ENCODE peak calls at places on chromosomes 6 and 20, in eight cellular contexts. C is H1, G is lower leg skin, L is PC-9, M is psoas muscle, D is right lobe of liver, Q is fibroblast of mammary gland, Y is transverse colon. W is an unnamed sample.

GRCh38 chr20:5095454-5095853 is 24.3 kb downstream of the PCNA start:
- DNase-seq in M (no peak), C (no peak), G (no peak), L (no peak), Q (no peak), D (no peak), Y (no peak), W (no peak)

GRCh38 chr20:24747015-24747712 is 201.9 kb upstream of the CST7 start:
- DNase-seq in M (no peak), Y (no peak), D (no peak), G (peak), C (no peak), Q (no peak), L (no peak), W (no peak)

GRCh38 chr20:5544702-5545101 is 205.5 kb upstream of the SHLD1 start:
- DNase-seq in Y (no peak), L (no peak), C (no peak), M (no peak), D (no peak), Q (no peak), G (no peak), W (no peak)

GRCh38 chr20:46145646-46146045 is 27.5 kb downstream of the CD40 start:
- DNase-seq in L (no peak), C (no peak), M (no peak), G (no peak), D (no peak), Y (no peak), Q (no peak), W (no peak)

GRCh38 chr6:42316390-42316970 is 98.8 kb upstream of the MRPS10 start:
- DNase-seq in C (peak), G (peak), M (no peak), Y (peak), L (peak), Q (peak), D (no peak), W (no peak)

GRCh38 chr6:41531591-41532582 is 14.3 kb upstream of the FOXP4 start:
- DNase-seq in C (no peak), M (no peak), D (no peak), Y (peak), L (no peak), Q (peak), G (no peak), W (no peak)

GRCh38 chr6:12103158-12103557 is 91.0 kb downstream of the HIVEP1 start:
- DNase-seq in Q (no peak), G (no peak), D (no peak), C (no peak), M (no peak), L (no peak), Y (no peak), W (no peak)

GRCh38 chr6:41698350-41698781 is 37.0 kb downstream of the TFEB start:
- DNase-seq in L (peak), C (no peak), Q (peak), D (no peak), M (no peak), Y (no peak), G (no peak), W (no peak)

GRCh38 chr20:5688431-5688972 is 61.7 kb upstream of the SHLD1 start:
- DNase-seq in M (no peak), Y (no peak), G (no peak), L (no peak), Q (peak), D (peak), C (no peak), W (no peak)

GRCh38 chr6:159513074-159513473 is 180.0 kb downstream of the SOD2 start:
- DNase-seq in Q (peak), C (no peak), D (no peak), M (no peak), G (no peak), L (no peak), Y (no peak), W (no peak)

GRCh38 chr6:34233867-34234266 is 2.8 kb upstream of the HMGA1 start:
- DNase-seq in C (no peak), L (no peak), M (no peak), Y (no peak), G (peak), D (peak), Q (no peak), W (no peak)

GRCh38 chr6:145070791-145071190 is 664.5 kb downstream of the EPM2A start:
- DNase-seq in G (no peak), M (no peak), Y (no peak), D (no peak), L (no peak), C (no peak), Q (peak), W (no peak)

GRCh38 chr6:156695747-156696146 is 81.4 kb upstream of the ARID1B start:
- DNase-seq in Y (no peak), Q (no peak), C (no peak), D (no peak), G (no peak), M (no peak), L (no peak), W (no peak)

GRCh38 chr6:147675281-147675680 is 166.8 kb downstream of the SAMD5 start:
- DNase-seq in Y (no peak), G (no peak), Q (peak), L (no peak), M (no peak), D (no peak), C (no peak), W (no peak)

GRCh38 chr6:122524056-122524455 is 52.4 kb upstream of the SERINC1 start:
- DNase-seq in G (no peak), Y (no peak), L (no peak), Q (no peak), C (no peak), M (no peak), D (no peak), W (no peak)

DNA sequence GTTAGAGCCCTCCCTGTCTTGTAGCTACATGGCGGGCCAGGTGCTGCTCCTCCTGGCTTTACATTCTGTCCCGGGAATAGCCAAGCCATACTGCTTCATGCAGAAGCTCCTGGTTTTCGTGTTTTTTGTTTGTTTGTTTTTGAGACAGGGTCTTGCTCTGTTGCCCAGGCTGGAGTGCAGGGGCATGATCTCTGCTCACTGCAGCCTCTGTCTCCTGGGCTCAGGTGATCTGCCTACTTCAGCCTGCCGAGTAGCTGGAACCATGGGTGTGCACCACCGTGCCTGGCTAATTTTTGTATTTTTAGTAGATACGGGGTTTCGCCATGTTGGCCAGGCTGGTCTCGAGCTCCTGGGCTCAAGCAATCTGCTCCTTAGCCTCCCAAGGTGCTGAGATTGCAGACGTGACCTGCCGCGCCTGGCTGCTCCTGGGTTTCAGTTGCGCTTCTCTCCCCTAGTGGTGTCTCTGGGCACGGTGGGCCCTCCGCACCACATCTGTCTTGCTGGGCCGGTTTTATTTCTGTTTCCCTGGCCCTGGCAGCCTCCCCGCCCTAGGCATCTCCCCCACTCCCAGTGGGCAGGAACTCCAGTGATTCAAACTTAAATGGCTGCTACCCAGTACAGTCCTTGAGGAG is 12.9 kb downstream of the CDYL start:
- DNase-seq in D (no peak), Y (peak), C (no peak), G (no peak), M (no peak), Q (no peak), L (no peak), W (no peak)
- TF ChIP-seq CTCF in D (no peak), Y (no peak), C (peak), G (no peak), M (no peak), Q (no peak), L (no peak), W (peak)

DNA sequence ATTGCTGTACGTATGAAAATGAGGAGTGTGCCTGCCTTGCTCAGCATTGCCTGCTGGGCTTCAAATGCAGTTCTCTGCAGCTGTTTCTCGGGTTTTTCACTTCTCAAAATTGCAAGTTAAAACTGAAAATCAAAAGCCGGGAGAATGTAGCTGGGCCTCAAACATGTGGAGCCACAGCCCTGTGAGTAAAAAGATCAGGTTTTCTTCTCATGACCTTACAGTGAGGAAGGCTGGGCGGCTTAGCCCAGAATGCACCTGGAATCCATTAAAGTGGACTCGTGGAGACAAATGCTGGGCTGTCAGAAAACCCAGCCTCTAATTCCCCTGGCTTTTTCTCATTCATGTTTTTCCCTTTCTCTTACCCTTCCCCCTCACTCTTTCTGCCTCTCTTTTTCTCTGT is 34.4 kb downstream of the DSE start:
- DNase-seq in Q (peak), L (no peak), C (no peak), M (no peak), D (no peak), Y (peak), G (no peak), W (no peak)
- H3K4me3 ChIP-seq in Q (no peak), L (no peak), C (no peak), M (peak), D (no peak), Y (no peak), G (no peak), W (no peak)

DNA sequence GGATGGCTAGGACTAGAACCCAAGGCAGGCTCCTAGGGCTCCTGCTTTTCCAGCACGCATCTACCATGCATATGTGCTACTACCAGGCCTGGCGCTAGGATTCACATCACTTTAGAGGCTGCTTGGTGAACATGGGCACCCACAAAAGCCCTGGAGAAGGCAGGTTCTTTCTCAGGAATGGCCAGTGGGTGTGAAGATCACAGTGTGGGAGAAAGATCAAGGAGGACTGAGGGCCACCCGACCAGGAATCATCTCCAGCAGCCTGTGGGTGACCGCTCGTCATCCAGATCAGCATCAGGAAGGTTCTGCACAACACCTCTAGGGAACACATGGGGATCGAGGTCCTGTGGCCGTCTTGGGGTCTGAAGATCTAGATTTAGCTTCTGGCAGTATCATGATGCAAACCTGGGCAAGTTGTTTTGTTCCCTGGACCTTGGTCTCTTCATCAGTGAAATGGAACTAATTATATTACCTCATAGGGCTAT is 27.3 kb downstream of the SRSF3 start:
- DNase-seq in L (no peak), Q (no peak), Y (peak), M (no peak), C (no peak), D (peak), G (peak), W (no peak)
- TF ChIP-seq CTCF in L (no peak), Q (no peak), Y (no peak), M (no peak), C (no peak), D (no peak), G (no peak), W (no peak)

GRCh38 chr20:63947638-63948456 is 8.4 kb downstream of the UCKL1 start:
- DNase-seq in Y (no peak), L (no peak), G (no peak), M (peak), D (no peak), C (no peak), Q (no peak), W (no peak)
- H3K4me3 ChIP-seq in Y (no peak), L (no peak), G (no peak), M (no peak), D (no peak), C (no peak), Q (no peak), W (no peak)

GRCh38 chr20:10469599-10469998 is 34.5 kb downstream of the SLX4IP start:
- DNase-seq in L (no peak), Q (peak), C (peak), Y (peak), G (no peak), D (no peak), M (peak), W (peak)

GRCh38 chr20:10463622-10464021 is 28.5 kb downstream of the SLX4IP start:
- DNase-seq in Q (peak), G (no peak), L (no peak), C (no peak), M (no peak), D (no peak), Y (no peak), W (no peak)

GRCh38 chr20:10466855-10467254 is 31.8 kb downstream of the SLX4IP start:
- DNase-seq in G (no peak), M (no peak), L (no peak), D (no peak), Q (no peak), C (no peak), Y (no peak), W (no peak)

GRCh38 chr20:10467985-10468845 is 33.1 kb downstream of the SLX4IP start:
- DNase-seq in Q (peak), D (no peak), G (no peak), L (no peak), C (no peak), M (no peak), Y (no peak), W (no peak)

DNA sequence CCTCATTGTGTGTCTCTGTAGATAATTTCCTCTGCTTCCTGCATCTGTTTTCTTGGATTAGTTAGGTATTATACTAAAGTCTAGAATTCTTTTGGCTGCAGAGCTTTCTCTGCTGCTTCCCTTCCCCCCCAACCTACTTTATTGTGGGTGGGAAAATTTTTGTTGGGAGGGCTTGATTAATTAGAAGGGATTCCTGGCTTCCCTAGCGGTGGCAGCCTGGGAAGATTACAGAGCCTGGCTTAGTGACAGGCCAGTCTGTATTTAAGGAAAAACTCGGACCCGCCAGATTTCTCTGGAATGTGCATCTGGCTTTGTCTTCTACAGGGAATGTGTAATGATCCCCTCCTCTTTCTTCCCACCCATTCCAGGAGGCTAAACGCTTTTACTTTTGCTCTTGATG is 31.2 kb downstream of the SLX4IP start:
- DNase-seq in D (no peak), Q (peak), C (peak), Y (no peak), G (no peak), L (no peak), M (no peak), W (no peak)
- TF ChIP-seq CTCF in D (no peak), Q (no peak), C (no peak), Y (no peak), G (no peak), L (no peak), M (no peak), W (no peak)